ENCODE peak calls at places on chromosomes 1 and 21, in six cellular contexts. One of them, this sample, is unnamed.

GRCh38 chr1:218946147-218946546 is 227.5 kb upstream of the LYPLAL1 start:
- DNase-seq in stimulated activated CD4-positive, alpha-beta T cell treated with anti-CD3 and anti-CD28 coated beads, Interleukin-4, amount 100 ng/mL, for 1 hour: no peak
- DNase-seq in CD4-positive, alpha-beta T cell: no peak
- DNase-seq in HT-29: peak; percentile 40
- DNase-seq in OCI-LY7: no peak
- DNase-seq in neural crest cell: no peak
- DNase-seq in this sample: no peak

GRCh38 chr1:1067284-1068076 is 6.6 kb downstream of the RNF223 start:
- DNase-seq in stimulated activated CD4-positive, alpha-beta T cell treated with anti-CD3 and anti-CD28 coated beads, Interleukin-4, amount 100 ng/mL, for 1 hour: no peak
- DNase-seq in CD4-positive, alpha-beta T cell: no peak
- DNase-seq in HT-29: peak; percentile 82
- DNase-seq in OCI-LY7: no peak
- DNase-seq in neural crest cell: no peak
- DNase-seq in this sample: no peak

GRCh38 chr1:163205513-163205912 is 2.8 kb upstream of the RGS5 start:
- DNase-seq in stimulated activated CD4-positive, alpha-beta T cell treated with anti-CD3 and anti-CD28 coated beads, Interleukin-4, amount 100 ng/mL, for 1 hour: no peak
- DNase-seq in CD4-positive, alpha-beta T cell: no peak
- DNase-seq in HT-29: no peak
- DNase-seq in OCI-LY7: no peak
- DNase-seq in neural crest cell: no peak
- DNase-seq in this sample: no peak

GRCh38 chr1:55823521-55824296 is 608.5 kb upstream of the USP24 start:
- DNase-seq in stimulated activated CD4-positive, alpha-beta T cell treated with anti-CD3 and anti-CD28 coated beads, Interleukin-4, amount 100 ng/mL, for 1 hour: no peak
- DNase-seq in CD4-positive, alpha-beta T cell: no peak
- DNase-seq in HT-29: no peak
- DNase-seq in OCI-LY7: no peak
- DNase-seq in neural crest cell: no peak
- DNase-seq in this sample: no peak

GRCh38 chr1:181640959-181641358 is 157.6 kb downstream of the CACNA1E start:
- DNase-seq in stimulated activated CD4-positive, alpha-beta T cell treated with anti-CD3 and anti-CD28 coated beads, Interleukin-4, amount 100 ng/mL, for 1 hour: no peak
- DNase-seq in CD4-positive, alpha-beta T cell: no peak
- DNase-seq in HT-29: no peak
- DNase-seq in OCI-LY7: no peak
- DNase-seq in neural crest cell: no peak
- DNase-seq in this sample: no peak

GRCh38 chr1:25616932-25617625 is 488 bp downstream of the MAN1C1 start:
- DNase-seq in stimulated activated CD4-positive, alpha-beta T cell treated with anti-CD3 and anti-CD28 coated beads, Interleukin-4, amount 100 ng/mL, for 1 hour: peak; percentile 38
- DNase-seq in CD4-positive, alpha-beta T cell: no peak
- DNase-seq in HT-29: no peak
- DNase-seq in OCI-LY7: peak; percentile 51
- DNase-seq in neural crest cell: no peak
- DNase-seq in this sample: no peak

GRCh38 chr21:18801468-18801867 is 397.9 kb upstream of the TMPRSS15 start:
- DNase-seq in stimulated activated CD4-positive, alpha-beta T cell treated with anti-CD3 and anti-CD28 coated beads, Interleukin-4, amount 100 ng/mL, for 1 hour: no peak
- DNase-seq in CD4-positive, alpha-beta T cell: no peak
- DNase-seq in HT-29: peak; percentile 11
- DNase-seq in OCI-LY7: no peak
- DNase-seq in neural crest cell: no peak
- DNase-seq in this sample: peak; percentile 50

GRCh38 chr1:14529436-14529835 is 69.0 kb upstream of the KAZN start:
- DNase-seq in stimulated activated CD4-positive, alpha-beta T cell treated with anti-CD3 and anti-CD28 coated beads, Interleukin-4, amount 100 ng/mL, for 1 hour: no peak
- DNase-seq in CD4-positive, alpha-beta T cell: no peak
- DNase-seq in HT-29: no peak
- DNase-seq in OCI-LY7: no peak
- DNase-seq in neural crest cell: no peak
- DNase-seq in this sample: no peak

GRCh38 chr21:42163511-42163863 is 55.5 kb upstream of the ABCG1 start:
- DNase-seq in stimulated activated CD4-positive, alpha-beta T cell treated with anti-CD3 and anti-CD28 coated beads, Interleukin-4, amount 100 ng/mL, for 1 hour: no peak
- DNase-seq in CD4-positive, alpha-beta T cell: no peak
- DNase-seq in HT-29: no peak
- DNase-seq in OCI-LY7: no peak
- DNase-seq in neural crest cell: no peak
- DNase-seq in this sample: no peak

GRCh38 chr1:38213720-38214367 is 167.3 kb upstream of the POU3F1 start:
- DNase-seq in stimulated activated CD4-positive, alpha-beta T cell treated with anti-CD3 and anti-CD28 coated beads, Interleukin-4, amount 100 ng/mL, for 1 hour: no peak
- DNase-seq in CD4-positive, alpha-beta T cell: no peak
- DNase-seq in HT-29: no peak
- DNase-seq in OCI-LY7: no peak
- DNase-seq in neural crest cell: no peak
- DNase-seq in this sample: no peak

GRCh38 chr1:208919371-208919770 is 664.1 kb upstream of the CAMK1G start:
- DNase-seq in stimulated activated CD4-positive, alpha-beta T cell treated with anti-CD3 and anti-CD28 coated beads, Interleukin-4, amount 100 ng/mL, for 1 hour: no peak
- DNase-seq in CD4-positive, alpha-beta T cell: no peak
- DNase-seq in HT-29: no peak
- DNase-seq in OCI-LY7: no peak
- DNase-seq in neural crest cell: no peak
- DNase-seq in this sample: no peak

GRCh38 chr1:35111106-35111505 is 31.9 kb downstream of the ZMYM1 start:
- DNase-seq in stimulated activated CD4-positive, alpha-beta T cell treated with anti-CD3 and anti-CD28 coated beads, Interleukin-4, amount 100 ng/mL, for 1 hour: no peak
- DNase-seq in CD4-positive, alpha-beta T cell: no peak
- DNase-seq in HT-29: no peak
- DNase-seq in OCI-LY7: no peak
- DNase-seq in neural crest cell: no peak
- DNase-seq in this sample: no peak

GRCh38 chr1:44733365-44733764 is 2.4 kb upstream of the RNU5D-1 start:
- DNase-seq in stimulated activated CD4-positive, alpha-beta T cell treated with anti-CD3 and anti-CD28 coated beads, Interleukin-4, amount 100 ng/mL, for 1 hour: no peak
- DNase-seq in CD4-positive, alpha-beta T cell: no peak
- DNase-seq in HT-29: no peak
- DNase-seq in OCI-LY7: no peak
- DNase-seq in neural crest cell: no peak
- DNase-seq in this sample: peak; percentile 21

GRCh38 chr1:110229348-110230001 is 19.4 kb downstream of the KCNC4 start:
- DNase-seq in stimulated activated CD4-positive, alpha-beta T cell treated with anti-CD3 and anti-CD28 coated beads, Interleukin-4, amount 100 ng/mL, for 1 hour: no peak
- DNase-seq in CD4-positive, alpha-beta T cell: no peak
- DNase-seq in HT-29: no peak
- DNase-seq in OCI-LY7: no peak
- DNase-seq in neural crest cell: no peak
- DNase-seq in this sample: no peak

GRCh38 chr1:110554871-110555801 is 36.2 kb upstream of the KCNA10 start:
- DNase-seq in stimulated activated CD4-positive, alpha-beta T cell treated with anti-CD3 and anti-CD28 coated beads, Interleukin-4, amount 100 ng/mL, for 1 hour: peak; percentile 65
- DNase-seq in CD4-positive, alpha-beta T cell: peak; percentile 42
- DNase-seq in HT-29: no peak
- DNase-seq in OCI-LY7: no peak
- DNase-seq in neural crest cell: peak; percentile 68
- DNase-seq in this sample: peak; percentile 43

GRCh38 chr1:39625462-39626273 is 13.8 kb downstream of the HEYL start:
- DNase-seq in stimulated activated CD4-positive, alpha-beta T cell treated with anti-CD3 and anti-CD28 coated beads, Interleukin-4, amount 100 ng/mL, for 1 hour: no peak
- DNase-seq in CD4-positive, alpha-beta T cell: no peak
- DNase-seq in HT-29: no peak
- DNase-seq in OCI-LY7: no peak
- DNase-seq in neural crest cell: no peak
- DNase-seq in this sample: no peak

GRCh38 chr1:221699582-221700519 is 42.0 kb downstream of the DUSP10 start:
- DNase-seq in stimulated activated CD4-positive, alpha-beta T cell treated with anti-CD3 and anti-CD28 coated beads, Interleukin-4, amount 100 ng/mL, for 1 hour: no peak
- DNase-seq in CD4-positive, alpha-beta T cell: no peak
- DNase-seq in HT-29: no peak
- DNase-seq in OCI-LY7: no peak
- DNase-seq in neural crest cell: no peak
- DNase-seq in this sample: no peak